ENCODE peak calls at places on chromosomes 6 and 20, in five cellular contexts. T, W, B, F and K are unnamed samples.

GRCh38 chr6:152695317-152696043 is 2.2 kb upstream of the MYCT1 start:
- DNase-seq in F (no peak), B (no peak), W (no peak), T (no peak), K (no peak)

GRCh38 chr20:6588296-6588695 is 179.2 kb upstream of the BMP2 start:
- DNase-seq in T (no peak), B (no peak), W (peak), F (no peak), K (no peak)

GRCh38 chr6:156988276-156989158 is 211.3 kb downstream of the ARID1B start:
- DNase-seq in W (no peak), T (no peak), F (no peak), B (no peak), K (no peak)

GRCh38 chr6:56986611-56987010 is 31.7 kb downstream of the BEND6 start:
- DNase-seq in F (no peak), B (no peak), W (no peak), T (no peak), K (no peak)

GRCh38 chr20:49344975-49345374 is 67.1 kb upstream of the ZNFX1 start:
- DNase-seq in B (peak), T (no peak), F (peak), W (peak), K (peak)

GRCh38 chr6:51753635-51754034 is 333.8 kb downstream of the PKHD1 start:
- DNase-seq in W (no peak), T (no peak), F (no peak), B (peak), K (no peak)

GRCh38 chr20:17961600-17961965 is 7.0 kb downstream of the SNX5 start:
- DNase-seq in W (no peak), B (no peak), F (no peak), T (no peak), K (no peak)

GRCh38 chr20:59020938-59021551 is 1.8 kb downstream of the TUBB1 start:
- DNase-seq in F (no peak), B (no peak), W (no peak), T (no peak), K (no peak)

GRCh38 chr6:157218371-157219198 is 104.7 kb downstream of the TMEM242 start:
- DNase-seq in B (no peak), T (no peak), F (no peak), W (no peak), K (no peak)

GRCh38 chr20:10094566-10095173 is 59.9 kb downstream of the ANKEF1 start:
- DNase-seq in T (no peak), W (no peak), F (no peak), B (no peak), K (no peak)

GRCh38 chr6:156752666-156753301 is 24.4 kb upstream of the ARID1B start:
- DNase-seq in B (no peak), W (peak), F (no peak), T (no peak), K (no peak)

GRCh38 chr6:146359123-146359522 is 184.5 kb upstream of the RAB32 start:
- DNase-seq in T (no peak), F (no peak), W (no peak), B (no peak), K (peak)

GRCh38 chr6:146354451-146354850 is 189.2 kb upstream of the RAB32 start:
- DNase-seq in W (no peak), B (no peak), T (no peak), F (no peak), K (no peak)

GRCh38 chr6:146355521-146356100 is 188.0 kb upstream of the RAB32 start:
- DNase-seq in B (no peak), F (no peak), T (no peak), W (no peak), K (no peak)

GRCh38 chr6:146358341-146359046 is 185.1 kb upstream of the RAB32 start:
- DNase-seq in T (no peak), F (no peak), W (no peak), B (no peak), K (no peak)

DNA sequence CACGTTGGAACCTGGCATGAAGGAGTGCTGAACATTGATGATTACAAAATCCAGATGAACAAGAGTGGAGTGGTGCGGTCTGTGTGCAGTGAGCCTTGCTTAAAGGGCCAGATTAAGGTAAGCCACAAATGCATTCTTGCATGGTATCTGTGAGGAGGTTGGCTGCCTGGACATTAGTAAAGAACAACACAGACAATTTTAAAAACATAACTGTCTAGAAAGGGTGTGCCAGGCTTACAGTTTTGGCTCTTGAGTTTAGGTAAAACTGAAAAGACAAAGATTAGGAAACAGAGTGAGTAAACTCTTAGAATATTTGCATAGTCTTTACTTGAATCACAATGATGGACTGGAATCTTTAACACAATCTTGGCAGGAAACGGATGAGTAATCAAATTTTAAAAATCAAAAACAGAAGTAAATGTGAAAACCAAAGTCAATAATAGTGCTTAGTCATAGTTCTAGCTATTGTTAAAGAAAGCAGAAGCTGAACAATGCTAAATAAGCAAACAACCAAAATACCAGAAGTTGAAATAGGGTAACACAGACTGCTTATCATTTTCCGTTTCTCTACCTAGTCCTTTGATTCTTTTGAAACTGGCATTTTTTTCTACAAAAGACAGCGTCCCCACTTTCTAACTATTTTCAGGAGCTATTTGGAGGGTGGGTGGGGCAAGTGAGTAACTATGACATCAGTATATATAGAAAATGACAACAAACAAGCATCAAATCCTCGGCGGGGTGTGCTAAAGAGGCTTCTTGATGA is 185.9 kb upstream of the RAB32 start:
- DNase-seq in B (no peak), T (no peak), W (no peak), F (no peak), K (no peak)
- H3K27ac ChIP-seq in B (no peak), T (no peak), W (no peak), F (no peak), K (no peak)

GRCh38 chr6:148984516-148985056 is 237.8 kb downstream of the UST start:
- DNase-seq in T (no peak), W (no peak), F (no peak), B (no peak), K (no peak)
- H3K27ac ChIP-seq in T (no peak), W (no peak), F (no peak), B (no peak), K (no peak)

DNA sequence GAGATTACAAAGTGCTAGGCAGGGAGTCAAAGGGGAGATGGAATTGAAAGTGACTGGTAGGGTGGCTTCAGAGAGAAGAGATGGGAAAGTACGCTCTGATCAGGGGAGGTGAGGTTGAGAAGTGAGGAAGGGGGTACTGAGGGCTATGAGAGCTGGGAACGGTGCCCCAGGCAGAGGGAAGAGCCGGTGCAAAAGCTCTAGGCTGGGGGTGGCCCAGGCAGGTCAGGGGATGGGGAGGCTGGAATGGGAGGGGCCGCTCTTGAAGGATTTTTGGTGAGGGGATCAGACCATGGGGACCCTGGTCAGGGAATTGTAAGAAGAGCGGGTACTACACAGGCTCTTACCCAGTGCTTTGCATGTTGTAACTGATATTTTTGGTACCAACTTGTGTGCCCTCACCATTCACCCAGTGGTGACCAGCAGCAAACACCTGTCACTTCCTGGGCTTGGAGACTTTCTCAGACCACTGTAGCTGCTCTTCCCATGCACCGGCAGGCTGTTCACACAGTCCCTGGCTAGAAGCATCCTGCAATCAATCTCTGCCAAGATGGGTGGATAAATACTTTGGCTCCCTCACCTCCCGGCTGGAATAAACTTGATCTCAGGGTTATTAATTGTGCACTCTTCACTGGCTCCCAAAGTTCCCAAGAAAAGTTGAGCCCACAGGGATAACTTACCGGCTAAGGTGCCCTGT is 24.0 kb downstream of the PCK1 start:
- DNase-seq in F (no peak), T (no peak), B (no peak), W (no peak), K (no peak)
- H3K27ac ChIP-seq in F (no peak), T (no peak), B (no peak), W (no peak), K (peak)

GRCh38 chr20:19756756-19757486 is 1.1 kb upstream of the RIN2 start:
- DNase-seq in W (no peak), F (peak), T (no peak), B (no peak), K (no peak)

GRCh38 chr20:19757973-19758887 is at the start of gene RIN2:
- DNase-seq in B (peak), W (peak), F (peak), T (no peak), K (peak)

GRCh38 chr20:19757487-19757972 is 528 bp upstream of the RIN2 start:
- DNase-seq in F (peak), B (peak), W (peak), T (no peak), K (peak)

GRCh38 chr20:19760371-19760721 is 2.3 kb downstream of the RIN2 start:
- DNase-seq in T (no peak), W (no peak), B (no peak), F (no peak), K (no peak)

DNA sequence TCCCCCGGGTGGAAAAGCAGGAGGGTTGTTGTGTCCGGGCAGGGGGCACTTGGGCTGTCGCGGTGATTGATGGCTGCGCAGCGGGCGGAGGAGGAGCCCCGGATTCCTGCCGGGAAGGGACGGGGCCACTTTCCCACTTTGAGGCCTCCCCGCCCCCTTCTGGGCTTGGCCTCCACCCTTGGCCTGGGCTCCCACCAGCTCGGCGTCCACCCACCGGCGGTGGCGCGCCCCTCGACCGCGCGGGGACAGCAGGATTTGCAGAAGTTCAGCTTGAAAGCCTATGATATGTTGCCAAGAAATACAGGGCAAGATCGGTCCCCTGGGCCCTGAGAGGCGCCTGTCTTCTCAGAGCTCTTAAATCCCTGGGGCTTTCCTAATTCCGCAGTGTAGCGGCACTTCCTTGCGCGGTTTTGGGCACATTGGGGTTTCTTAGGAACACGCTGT is 852 bp downstream of the RIN2 start:
- DNase-seq in F (peak), T (no peak), B (peak), W (peak), K (peak)
- H3K27ac ChIP-seq in F (peak), T (no peak), B (peak), W (peak), K (peak)